ENCODE peak calls at places on chromosomes 1 and 21, in five cellular contexts. V is NCI-H82; H is NCI-H1417; C is GM03348; O is stimulated activated CD4-positive, alpha-beta T cell treated with anti-CD3 and anti-CD28 coated beads, Interleukin-4, amount 100 ng/mL, for 48 hours. K is an unnamed sample.
A peak's percentile ranks its signal among the peaks of the same experiment; 100 is the strongest.

GRCh38 chr1:14970115-14970798 is 183.3 kb upstream of the TMEM51 start:
- DNase-seq in V (peak; percentile 25), H (no peak), C (peak; percentile 92), O (peak; percentile 37), K (no peak)

GRCh38 chr1:216903389-216903754 is 180.1 kb upstream of the ESRRG start:
- DNase-seq in V (peak; percentile 68), H (no peak), C (no peak), O (no peak), K (no peak)

GRCh38 chr1:65762081-65762862 is 30.4 kb upstream of the PDE4B start:
- DNase-seq in V (no peak), H (no peak), C (peak; percentile 23), O (no peak), K (no peak)

GRCh38 chr1:204359474-204360255 is at the start of gene PLEKHA6:
- DNase-seq in V (peak; percentile 99), H (peak; percentile 97), C (peak; percentile 47), O (no peak), K (no peak)

GRCh38 chr21:44932366-44933181 is 7.3 kb upstream of the SLX9 start:
- DNase-seq in V (peak; percentile 23), H (no peak), C (peak; percentile 87), O (peak; percentile 50), K (no peak)

GRCh38 chr1:172556461-172556860 is 23.5 kb downstream of the SUCO start:
- DNase-seq in V (no peak), H (no peak), C (no peak), O (no peak), K (no peak)

GRCh38 chr21:29332461-29333354 is 34.0 kb downstream of the BACH1 start:
- DNase-seq in V (no peak), H (no peak), C (peak; percentile 24), O (no peak), K (no peak)

GRCh38 chr1:93874025-93874651 is 4.9 kb downstream of the DNTTIP2 start:
- DNase-seq in V (peak; percentile 44), H (no peak), C (peak; percentile 20), O (no peak), K (no peak)

GRCh38 chr1:10117865-10118264 is 85.1 kb downstream of the UBE4B start:
- DNase-seq in V (no peak), H (no peak), C (no peak), O (no peak), K (no peak)

GRCh38 chr1:236524142-236524891 is 535 bp downstream of the LGALS8 start:
- DNase-seq in V (peak; percentile 50), H (peak; percentile 69), C (peak; percentile 82), O (no peak), K (peak; percentile 78)

GRCh38 chr1:9766759-9767442 is 56.9 kb downstream of the CLSTN1 start:
- DNase-seq in V (no peak), H (no peak), C (peak; percentile 93), O (no peak), K (no peak)

GRCh38 chr1:245338485-245338877 is 183.7 kb downstream of the KIF26B start:
- DNase-seq in V (no peak), H (no peak), C (no peak), O (no peak), K (no peak)

GRCh38 chr1:91700332-91700731 is 185.6 kb downstream of the TGFBR3 start:
- DNase-seq in V (no peak), H (no peak), C (peak; percentile 60), O (no peak), K (no peak)

GRCh38 chr1:147238925-147239820 is 3.3 kb upstream of the CHD1L start:
- DNase-seq in V (no peak), H (no peak), C (no peak), O (no peak), K (no peak)

GRCh38 chr1:53022179-53022578 is 39.8 kb upstream of the PODN start:
- DNase-seq in V (no peak), H (no peak), C (no peak), O (no peak), K (no peak)

K was measured in stimulated activated naive B cell treated with anti-CD40 and anti-IgM and Interleukin-4, amounts not matched to agents 10 μg/mL and 1 μg/mL and 100 μg/mL, for 72 hours.